ENCODE peak calls at places on chromosomes 3 and 15, in nine cellular contexts. One of them, this sample, is unnamed.

GRCh38 chr15:39623550-39623931 is 42.7 kb downstream of the THBS1 start:
- DNase-seq in AG04450: no peak
- DNase-seq in neural crest cell: no peak
- DNase-seq in nephron progenitor cell: no peak
- DNase-seq in PC-9: no peak
- DNase-seq in transverse colon: no peak
- DNase-seq in MCF 10A: no peak
- DNase-seq in LNCaP clone FGC: no peak
- DNase-seq in foreskin fibroblast: no peak
- DNase-seq in this sample: no peak

GRCh38 chr3:55579499-55579898 is 92.4 kb upstream of the WNT5A start:
- DNase-seq in PC-9: no peak
- DNase-seq in transverse colon: no peak
- DNase-seq in nephron progenitor cell: no peak
- DNase-seq in LNCaP clone FGC: no peak
- DNase-seq in MCF 10A: no peak
- DNase-seq in AG04450: peak
- DNase-seq in foreskin fibroblast: no peak
- DNase-seq in neural crest cell: no peak
- DNase-seq in this sample: no peak

GRCh38 chr3:194928831-194929594 is 243.3 kb downstream of the FAM43A start:
- DNase-seq in LNCaP clone FGC: no peak
- DNase-seq in foreskin fibroblast: no peak
- DNase-seq in nephron progenitor cell: peak
- DNase-seq in neural crest cell: peak
- DNase-seq in MCF 10A: no peak
- DNase-seq in PC-9: no peak
- DNase-seq in transverse colon: no peak
- DNase-seq in AG04450: no peak
- DNase-seq in this sample: no peak

GRCh38 chr15:63156086-63156707 is 1.1 kb downstream of the RPS27L start:
- DNase-seq in PC-9: no peak
- DNase-seq in MCF 10A: no peak
- DNase-seq in AG04450: no peak
- DNase-seq in transverse colon: no peak
- DNase-seq in foreskin fibroblast: no peak
- DNase-seq in neural crest cell: no peak
- DNase-seq in LNCaP clone FGC: no peak
- DNase-seq in nephron progenitor cell: no peak
- DNase-seq in this sample: no peak

GRCh38 chr3:159480046-159480445 is 508.6 kb upstream of the IL12A start:
- DNase-seq in LNCaP clone FGC: no peak
- DNase-seq in MCF 10A: peak
- DNase-seq in transverse colon: no peak
- DNase-seq in nephron progenitor cell: no peak
- DNase-seq in PC-9: no peak
- DNase-seq in foreskin fibroblast: no peak
- DNase-seq in neural crest cell: no peak
- DNase-seq in AG04450: no peak
- DNase-seq in this sample: no peak

GRCh38 chr3:139309046-139309660 is 34.7 kb upstream of the MRPS22 start:
- DNase-seq in transverse colon: no peak
- DNase-seq in neural crest cell: no peak
- DNase-seq in foreskin fibroblast: no peak
- DNase-seq in nephron progenitor cell: no peak
- DNase-seq in MCF 10A: no peak
- DNase-seq in AG04450: no peak
- DNase-seq in LNCaP clone FGC: no peak
- DNase-seq in PC-9: no peak
- DNase-seq in this sample: no peak

GRCh38 chr3:10702961-10703740 is 112.9 kb upstream of the SLC6A11 start:
- DNase-seq in MCF 10A: no peak
- DNase-seq in nephron progenitor cell: peak
- DNase-seq in foreskin fibroblast: no peak
- DNase-seq in LNCaP clone FGC: peak
- DNase-seq in AG04450: no peak
- DNase-seq in transverse colon: no peak
- DNase-seq in PC-9: no peak
- DNase-seq in neural crest cell: peak
- DNase-seq in this sample: peak

GRCh38 chr15:47360296-47360695 is 357.0 kb upstream of the SEMA6D start:
- DNase-seq in LNCaP clone FGC: no peak
- DNase-seq in transverse colon: no peak
- DNase-seq in nephron progenitor cell: no peak
- DNase-seq in foreskin fibroblast: peak
- DNase-seq in PC-9: no peak
- DNase-seq in MCF 10A: no peak
- DNase-seq in AG04450: no peak
- DNase-seq in neural crest cell: no peak
- DNase-seq in this sample: no peak

GRCh38 chr15:85142324-85142723 is 160.7 kb downstream of the PDE8A start:
- DNase-seq in LNCaP clone FGC: no peak
- DNase-seq in AG04450: no peak
- DNase-seq in PC-9: peak
- DNase-seq in MCF 10A: peak
- DNase-seq in transverse colon: no peak
- DNase-seq in foreskin fibroblast: peak
- DNase-seq in nephron progenitor cell: no peak
- DNase-seq in neural crest cell: no peak
- DNase-seq in this sample: no peak

GRCh38 chr15:35281515-35281914 is 196.4 kb upstream of the NANOGP8 start:
- DNase-seq in nephron progenitor cell: no peak
- DNase-seq in foreskin fibroblast: peak
- DNase-seq in PC-9: no peak
- DNase-seq in MCF 10A: no peak
- DNase-seq in LNCaP clone FGC: no peak
- DNase-seq in AG04450: no peak
- DNase-seq in transverse colon: no peak
- DNase-seq in neural crest cell: no peak
- DNase-seq in this sample: no peak

GRCh38 chr3:150446470-150446977 is 38.4 kb downstream of the TSC22D2 start:
- DNase-seq in nephron progenitor cell: no peak
- DNase-seq in foreskin fibroblast: no peak
- DNase-seq in LNCaP clone FGC: no peak
- DNase-seq in PC-9: no peak
- DNase-seq in transverse colon: no peak
- DNase-seq in AG04450: no peak
- DNase-seq in neural crest cell: no peak
- DNase-seq in MCF 10A: no peak
- DNase-seq in this sample: no peak

GRCh38 chr3:102161362-102162006 is 273.3 kb upstream of the ZPLD1 start:
- DNase-seq in LNCaP clone FGC: no peak
- DNase-seq in MCF 10A: peak
- DNase-seq in nephron progenitor cell: no peak
- DNase-seq in AG04450: no peak
- DNase-seq in transverse colon: no peak
- DNase-seq in neural crest cell: no peak
- DNase-seq in foreskin fibroblast: no peak
- DNase-seq in PC-9: no peak
- DNase-seq in this sample: no peak

GRCh38 chr3:131454501-131454900 is 48.3 kb downstream of the MRPL3 start:
- DNase-seq in foreskin fibroblast: peak
- DNase-seq in transverse colon: no peak
- DNase-seq in nephron progenitor cell: no peak
- DNase-seq in PC-9: no peak
- DNase-seq in MCF 10A: peak
- DNase-seq in LNCaP clone FGC: no peak
- DNase-seq in AG04450: no peak
- DNase-seq in neural crest cell: no peak
- DNase-seq in this sample: no peak

GRCh38 chr15:77851696-77852095 is 219.0 kb upstream of the LINGO1 start:
- DNase-seq in neural crest cell: no peak
- DNase-seq in LNCaP clone FGC: no peak
- DNase-seq in transverse colon: no peak
- DNase-seq in foreskin fibroblast: no peak
- DNase-seq in PC-9: no peak
- DNase-seq in nephron progenitor cell: no peak
- DNase-seq in MCF 10A: no peak
- DNase-seq in AG04450: no peak
- DNase-seq in this sample: no peak

GRCh38 chr3:195119461-195120198 is 151.3 kb downstream of the XXYLT1 start:
- DNase-seq in LNCaP clone FGC: no peak
- DNase-seq in MCF 10A: peak
- DNase-seq in foreskin fibroblast: peak
- DNase-seq in PC-9: peak
- DNase-seq in transverse colon: no peak
- DNase-seq in AG04450: peak
- DNase-seq in neural crest cell: peak
- DNase-seq in nephron progenitor cell: peak
- DNase-seq in this sample: no peak

GRCh38 chr3:147393261-147393964 is 12.9 kb downstream of the ZIC4 start:
- DNase-seq in nephron progenitor cell: peak
- DNase-seq in foreskin fibroblast: peak
- DNase-seq in transverse colon: no peak
- DNase-seq in AG04450: no peak
- DNase-seq in neural crest cell: peak
- DNase-seq in PC-9: no peak
- DNase-seq in MCF 10A: no peak
- DNase-seq in LNCaP clone FGC: no peak
- DNase-seq in this sample: no peak
- TF ChIP-seq CTCF in nephron progenitor cell: no peak
- TF ChIP-seq CTCF in foreskin fibroblast: no peak
- TF ChIP-seq CTCF in transverse colon: no peak
- TF ChIP-seq CTCF in AG04450: no peak
- TF ChIP-seq CTCF in neural crest cell: no peak
- TF ChIP-seq CTCF in PC-9: no peak
- TF ChIP-seq CTCF in MCF 10A: no peak
- TF ChIP-seq CTCF in LNCaP clone FGC: no peak
- TF ChIP-seq CTCF in this sample: no peak

GRCh38 chr3:126365351-126366274 is 8.4 kb upstream of the KLF15 start:
- DNase-seq in PC-9: no peak
- DNase-seq in transverse colon: peak
- DNase-seq in nephron progenitor cell: no peak
- DNase-seq in neural crest cell: no peak
- DNase-seq in MCF 10A: no peak
- DNase-seq in LNCaP clone FGC: no peak
- DNase-seq in foreskin fibroblast: no peak
- DNase-seq in AG04450: no peak
- DNase-seq in this sample: no peak
- TF ChIP-seq CTCF in PC-9: no peak
- TF ChIP-seq CTCF in transverse colon: no peak
- TF ChIP-seq CTCF in nephron progenitor cell: no peak
- TF ChIP-seq CTCF in neural crest cell: no peak
- TF ChIP-seq CTCF in MCF 10A: no peak
- TF ChIP-seq CTCF in LNCaP clone FGC: no peak
- TF ChIP-seq CTCF in foreskin fibroblast: no peak
- TF ChIP-seq CTCF in AG04450: no peak
- TF ChIP-seq CTCF in this sample: peak

GRCh38 chr3:178536271-178537079 is at the start of gene KCNMB2:
- DNase-seq in foreskin fibroblast: peak
- DNase-seq in transverse colon: no peak
- DNase-seq in PC-9: no peak
- DNase-seq in nephron progenitor cell: peak
- DNase-seq in AG04450: no peak
- DNase-seq in LNCaP clone FGC: no peak
- DNase-seq in neural crest cell: no peak
- DNase-seq in MCF 10A: no peak
- DNase-seq in this sample: no peak

GRCh38 chr3:178540184-178540583 is 3.9 kb downstream of the KCNMB2 start:
- DNase-seq in PC-9: no peak
- DNase-seq in foreskin fibroblast: no peak
- DNase-seq in LNCaP clone FGC: no peak
- DNase-seq in MCF 10A: no peak
- DNase-seq in AG04450: no peak
- DNase-seq in neural crest cell: no peak
- DNase-seq in transverse colon: no peak
- DNase-seq in nephron progenitor cell: no peak
- DNase-seq in this sample: no peak

GRCh38 chr3:178537123-178537754 is 1.0 kb downstream of the KCNMB2 start:
- DNase-seq in neural crest cell: no peak
- DNase-seq in AG04450: no peak
- DNase-seq in PC-9: no peak
- DNase-seq in nephron progenitor cell: no peak
- DNase-seq in MCF 10A: no peak
- DNase-seq in LNCaP clone FGC: no peak
- DNase-seq in transverse colon: no peak
- DNase-seq in foreskin fibroblast: no peak
- DNase-seq in this sample: no peak

GRCh38 chr3:178532414-178532813 is 3.8 kb upstream of the KCNMB2 start:
- DNase-seq in MCF 10A: no peak
- DNase-seq in neural crest cell: no peak
- DNase-seq in PC-9: no peak
- DNase-seq in foreskin fibroblast: peak
- DNase-seq in transverse colon: no peak
- DNase-seq in LNCaP clone FGC: no peak
- DNase-seq in nephron progenitor cell: no peak
- DNase-seq in AG04450: no peak
- DNase-seq in this sample: no peak

GRCh38 chr3:178538065-178538464 is 1.8 kb downstream of the KCNMB2 start:
- DNase-seq in MCF 10A: no peak
- DNase-seq in nephron progenitor cell: no peak
- DNase-seq in transverse colon: no peak
- DNase-seq in AG04450: no peak
- DNase-seq in PC-9: no peak
- DNase-seq in neural crest cell: no peak
- DNase-seq in foreskin fibroblast: peak
- DNase-seq in LNCaP clone FGC: no peak
- DNase-seq in this sample: no peak
- TF ChIP-seq CTCF in MCF 10A: no peak
- TF ChIP-seq CTCF in nephron progenitor cell: no peak
- TF ChIP-seq CTCF in transverse colon: no peak
- TF ChIP-seq CTCF in AG04450: no peak
- TF ChIP-seq CTCF in PC-9: no peak
- TF ChIP-seq CTCF in neural crest cell: no peak
- TF ChIP-seq CTCF in foreskin fibroblast: no peak
- TF ChIP-seq CTCF in LNCaP clone FGC: no peak
- TF ChIP-seq CTCF in this sample: no peak

GRCh38 chr3:16305121-16305541 is 40.1 kb downstream of the OXNAD1 start:
- DNase-seq in transverse colon: no peak
- DNase-seq in AG04450: no peak
- DNase-seq in PC-9: no peak
- DNase-seq in neural crest cell: no peak
- DNase-seq in MCF 10A: no peak
- DNase-seq in LNCaP clone FGC: no peak
- DNase-seq in nephron progenitor cell: no peak
- DNase-seq in foreskin fibroblast: no peak
- DNase-seq in this sample: no peak
- TF ChIP-seq CTCF in transverse colon: no peak
- TF ChIP-seq CTCF in AG04450: no peak
- TF ChIP-seq CTCF in PC-9: no peak
- TF ChIP-seq CTCF in neural crest cell: no peak
- TF ChIP-seq CTCF in MCF 10A: no peak
- TF ChIP-seq CTCF in LNCaP clone FGC: no peak
- TF ChIP-seq CTCF in nephron progenitor cell: no peak
- TF ChIP-seq CTCF in foreskin fibroblast: no peak
- TF ChIP-seq CTCF in this sample: no peak

GRCh38 chr15:82585072-82585471 is 44.8 kb upstream of the RPS17 start:
- DNase-seq in PC-9: no peak
- DNase-seq in transverse colon: no peak
- DNase-seq in foreskin fibroblast: peak
- DNase-seq in neural crest cell: no peak
- DNase-seq in MCF 10A: peak
- DNase-seq in AG04450: no peak
- DNase-seq in nephron progenitor cell: no peak
- DNase-seq in LNCaP clone FGC: no peak
- DNase-seq in this sample: no peak
- TF ChIP-seq CTCF in PC-9: no peak
- TF ChIP-seq CTCF in transverse colon: no peak
- TF ChIP-seq CTCF in foreskin fibroblast: no peak
- TF ChIP-seq CTCF in neural crest cell: no peak
- TF ChIP-seq CTCF in MCF 10A: no peak
- TF ChIP-seq CTCF in AG04450: peak
- TF ChIP-seq CTCF in nephron progenitor cell: no peak
- TF ChIP-seq CTCF in LNCaP clone FGC: peak
- TF ChIP-seq CTCF in this sample: no peak

GRCh38 chr15:27086800-27087199 is 115.8 kb downstream of the GABRG3 start:
- DNase-seq in PC-9: no peak
- DNase-seq in MCF 10A: no peak
- DNase-seq in AG04450: no peak
- DNase-seq in transverse colon: no peak
- DNase-seq in foreskin fibroblast: no peak
- DNase-seq in nephron progenitor cell: no peak
- DNase-seq in LNCaP clone FGC: no peak
- DNase-seq in neural crest cell: no peak
- DNase-seq in this sample: no peak
- TF ChIP-seq CTCF in PC-9: no peak
- TF ChIP-seq CTCF in MCF 10A: no peak
- TF ChIP-seq CTCF in AG04450: no peak
- TF ChIP-seq CTCF in transverse colon: no peak
- TF ChIP-seq CTCF in foreskin fibroblast: no peak
- TF ChIP-seq CTCF in nephron progenitor cell: no peak
- TF ChIP-seq CTCF in LNCaP clone FGC: no peak
- TF ChIP-seq CTCF in neural crest cell: no peak
- TF ChIP-seq CTCF in this sample: no peak

This sample was measured in progenitor cell of endocrine pancreas.